ENCODE peak calls at places on chromosome 3, in eight cellular contexts. One of them, this sample, is unnamed.

GRCh38 chr3:194129581-194130133 is 6.3 kb upstream of the HES1 start:
- DNase-seq in endothelial cell of umbilical vein: no peak
- DNase-seq in adrenal gland: no peak
- DNase-seq in suprapubic skin: no peak
- DNase-seq in breast epithelium: no peak
- DNase-seq in esophagus squamous epithelium: no peak
- DNase-seq in stomach: no peak
- DNase-seq in Peyer's patch: peak; percentile 30
- DNase-seq in this sample: no peak

GRCh38 chr3:10553586-10554235 is 48.3 kb upstream of the ATP2B2 start:
- DNase-seq in endothelial cell of umbilical vein: no peak
- DNase-seq in adrenal gland: no peak
- DNase-seq in suprapubic skin: peak; percentile 35
- DNase-seq in breast epithelium: peak; percentile 61
- DNase-seq in esophagus squamous epithelium: no peak
- DNase-seq in stomach: no peak
- DNase-seq in Peyer's patch: no peak
- DNase-seq in this sample: peak; percentile 92

GRCh38 chr3:46423588-46423987 is 16.5 kb downstream of the CCRL2 start:
- DNase-seq in endothelial cell of umbilical vein: no peak
- DNase-seq in adrenal gland: no peak
- DNase-seq in suprapubic skin: no peak
- DNase-seq in breast epithelium: no peak
- DNase-seq in esophagus squamous epithelium: no peak
- DNase-seq in stomach: no peak
- DNase-seq in Peyer's patch: no peak
- DNase-seq in this sample: no peak

GRCh38 chr3:71857926-71858325 is 73.0 kb upstream of the PROK2 start:
- DNase-seq in endothelial cell of umbilical vein: no peak
- DNase-seq in adrenal gland: no peak
- DNase-seq in suprapubic skin: no peak
- DNase-seq in breast epithelium: no peak
- DNase-seq in esophagus squamous epithelium: no peak
- DNase-seq in stomach: no peak
- DNase-seq in Peyer's patch: no peak
- DNase-seq in this sample: no peak

GRCh38 chr3:52220380-52221026 is 4.9 kb downstream of the TLR9 start:
- DNase-seq in endothelial cell of umbilical vein: peak; percentile 68
- DNase-seq in adrenal gland: peak; percentile 89
- DNase-seq in suprapubic skin: peak; percentile 93
- DNase-seq in breast epithelium: peak; percentile 91
- DNase-seq in esophagus squamous epithelium: no peak
- DNase-seq in stomach: peak; percentile 87
- DNase-seq in Peyer's patch: peak; percentile 93
- DNase-seq in this sample: no peak

GRCh38 chr3:61903931-61904657 is 342.7 kb downstream of the PTPRG start:
- DNase-seq in endothelial cell of umbilical vein: peak; percentile 34
- DNase-seq in adrenal gland: peak; percentile 29
- DNase-seq in suprapubic skin: no peak
- DNase-seq in breast epithelium: no peak
- DNase-seq in esophagus squamous epithelium: no peak
- DNase-seq in stomach: peak; percentile 34
- DNase-seq in Peyer's patch: peak; percentile 51
- DNase-seq in this sample: no peak

GRCh38 chr3:147333098-147333497 is 73.2 kb downstream of the ZIC4 start:
- DNase-seq in endothelial cell of umbilical vein: no peak
- DNase-seq in adrenal gland: no peak
- DNase-seq in suprapubic skin: no peak
- DNase-seq in breast epithelium: no peak
- DNase-seq in esophagus squamous epithelium: no peak
- DNase-seq in stomach: no peak
- DNase-seq in Peyer's patch: no peak
- DNase-seq in this sample: no peak

GRCh38 chr3:131591394-131591990 is 88.7 kb upstream of the MRPL3 start:
- DNase-seq in endothelial cell of umbilical vein: no peak
- DNase-seq in adrenal gland: peak; percentile 16
- DNase-seq in suprapubic skin: no peak
- DNase-seq in breast epithelium: no peak
- DNase-seq in esophagus squamous epithelium: no peak
- DNase-seq in stomach: no peak
- DNase-seq in Peyer's patch: no peak
- DNase-seq in this sample: no peak

GRCh38 chr3:184523825-184524615 is 37.6 kb upstream of the EPHB3 start:
- DNase-seq in endothelial cell of umbilical vein: peak; percentile 44
- DNase-seq in adrenal gland: no peak
- DNase-seq in suprapubic skin: no peak
- DNase-seq in breast epithelium: no peak
- DNase-seq in esophagus squamous epithelium: no peak
- DNase-seq in stomach: no peak
- DNase-seq in Peyer's patch: no peak
- DNase-seq in this sample: no peak

GRCh38 chr3:65829228-65829627 is 209.5 kb downstream of the MAGI1 start:
- DNase-seq in endothelial cell of umbilical vein: no peak
- DNase-seq in adrenal gland: no peak
- DNase-seq in suprapubic skin: no peak
- DNase-seq in breast epithelium: no peak
- DNase-seq in esophagus squamous epithelium: no peak
- DNase-seq in stomach: no peak
- DNase-seq in Peyer's patch: no peak
- DNase-seq in this sample: no peak

GRCh38 chr3:11335056-11335608 is 62.9 kb downstream of the ATG7 start:
- DNase-seq in endothelial cell of umbilical vein: peak; percentile 81
- DNase-seq in adrenal gland: no peak
- DNase-seq in suprapubic skin: no peak
- DNase-seq in breast epithelium: no peak
- DNase-seq in esophagus squamous epithelium: no peak
- DNase-seq in stomach: no peak
- DNase-seq in Peyer's patch: no peak
- DNase-seq in this sample: no peak

GRCh38 chr3:10164546-10165393 is at the start of gene IRAK2:
- DNase-seq in endothelial cell of umbilical vein: peak; percentile 66
- DNase-seq in adrenal gland: peak; percentile 79
- DNase-seq in suprapubic skin: peak; percentile 87
- DNase-seq in breast epithelium: peak; percentile 73
- DNase-seq in esophagus squamous epithelium: no peak
- DNase-seq in stomach: peak; percentile 78
- DNase-seq in Peyer's patch: peak; percentile 88
- DNase-seq in this sample: no peak

GRCh38 chr3:100665230-100665629 is 44.1 kb upstream of the TFG start:
- DNase-seq in endothelial cell of umbilical vein: no peak
- DNase-seq in adrenal gland: no peak
- DNase-seq in suprapubic skin: no peak
- DNase-seq in breast epithelium: no peak
- DNase-seq in esophagus squamous epithelium: no peak
- DNase-seq in stomach: no peak
- DNase-seq in Peyer's patch: no peak
- DNase-seq in this sample: no peak

GRCh38 chr3:14616606-14617507 is 34.7 kb upstream of the CCDC174 start:
- DNase-seq in endothelial cell of umbilical vein: no peak
- DNase-seq in adrenal gland: no peak
- DNase-seq in suprapubic skin: no peak
- DNase-seq in breast epithelium: no peak
- DNase-seq in esophagus squamous epithelium: no peak
- DNase-seq in stomach: no peak
- DNase-seq in Peyer's patch: no peak
- DNase-seq in this sample: no peak

GRCh38 chr3:194739498-194740284 is 54.0 kb downstream of the FAM43A start:
- DNase-seq in endothelial cell of umbilical vein: peak; percentile 77
- DNase-seq in adrenal gland: no peak
- DNase-seq in suprapubic skin: peak; percentile 25
- DNase-seq in breast epithelium: no peak
- DNase-seq in esophagus squamous epithelium: no peak
- DNase-seq in stomach: no peak
- DNase-seq in Peyer's patch: no peak
- DNase-seq in this sample: no peak

GRCh38 chr3:52429779-52430415 is 15.0 kb downstream of the SEMA3G start:
- DNase-seq in endothelial cell of umbilical vein: peak; percentile 98
- DNase-seq in adrenal gland: peak; percentile 29
- DNase-seq in suprapubic skin: peak; percentile 46
- DNase-seq in breast epithelium: peak; percentile 38
- DNase-seq in esophagus squamous epithelium: no peak
- DNase-seq in stomach: no peak
- DNase-seq in Peyer's patch: peak; percentile 80
- DNase-seq in this sample: no peak

GRCh38 chr3:58287354-58287753 is 18.7 kb upstream of the RPP14 start:
- DNase-seq in endothelial cell of umbilical vein: no peak
- DNase-seq in adrenal gland: no peak
- DNase-seq in suprapubic skin: no peak
- DNase-seq in breast epithelium: no peak
- DNase-seq in esophagus squamous epithelium: no peak
- DNase-seq in stomach: no peak
- DNase-seq in Peyer's patch: no peak
- DNase-seq in this sample: no peak

GRCh38 chr3:9778102-9778501 is 8.4 kb upstream of the CAMK1 start:
- DNase-seq in endothelial cell of umbilical vein: no peak
- DNase-seq in adrenal gland: peak; percentile 63
- DNase-seq in suprapubic skin: no peak
- DNase-seq in breast epithelium: no peak
- DNase-seq in esophagus squamous epithelium: no peak
- DNase-seq in stomach: no peak
- DNase-seq in Peyer's patch: no peak
- DNase-seq in this sample: no peak

GRCh38 chr3:143221446-143221845 is 101.9 kb downstream of the CHST2 start:
- DNase-seq in endothelial cell of umbilical vein: no peak
- DNase-seq in adrenal gland: no peak
- DNase-seq in suprapubic skin: no peak
- DNase-seq in breast epithelium: no peak
- DNase-seq in esophagus squamous epithelium: no peak
- DNase-seq in stomach: no peak
- DNase-seq in Peyer's patch: no peak
- DNase-seq in this sample: peak; percentile 74
- H3K4me1 ChIP-seq in endothelial cell of umbilical vein: no peaks in the 10 kb centered on the region
- H3K4me1 ChIP-seq in adrenal gland: peaks cover 7% of the 10 kb centered on the region
- H3K4me1 ChIP-seq in suprapubic skin: no peaks in the 10 kb centered on the region
- H3K4me1 ChIP-seq in breast epithelium: no peaks in the 10 kb centered on the region
- H3K4me1 ChIP-seq in esophagus squamous epithelium: no peaks in the 10 kb centered on the region
- H3K4me1 ChIP-seq in stomach: no peaks in the 10 kb centered on the region
- H3K4me1 ChIP-seq in Peyer's patch: no peaks in the 10 kb centered on the region
- H3K4me1 ChIP-seq in this sample: no peaks in the 10 kb centered on the region

DNA sequence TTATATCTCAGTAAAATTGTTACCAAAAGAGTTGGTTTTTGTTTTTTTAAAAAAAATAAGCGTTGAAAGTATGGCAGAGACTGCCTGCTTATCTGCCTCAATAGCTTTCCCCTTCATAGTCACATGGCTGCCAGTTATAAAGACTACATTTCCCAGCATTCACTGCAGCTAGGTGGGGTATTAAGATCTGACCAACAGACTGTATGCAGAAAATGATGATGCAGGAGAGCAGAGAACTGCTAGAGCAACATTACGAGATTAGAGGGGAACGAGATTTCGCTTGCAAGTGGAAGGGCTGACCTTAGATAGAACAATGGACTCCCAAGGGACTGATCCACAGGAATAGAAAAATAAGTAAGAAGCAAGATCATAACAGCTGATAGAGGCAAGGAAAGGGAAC is 14.3 kb downstream of the RHOA start:
- DNase-seq in endothelial cell of umbilical vein: peak; percentile 66
- DNase-seq in adrenal gland: no peak
- DNase-seq in suprapubic skin: no peak
- DNase-seq in breast epithelium: no peak
- DNase-seq in esophagus squamous epithelium: no peak
- DNase-seq in stomach: no peak
- DNase-seq in Peyer's patch: no peak
- DNase-seq in this sample: no peak
- TF ChIP-seq POLR2A in endothelial cell of umbilical vein: no peak
- TF ChIP-seq POLR2A in adrenal gland: no peak
- TF ChIP-seq POLR2A in suprapubic skin: no peak
- TF ChIP-seq POLR2A in breast epithelium: no peak
- TF ChIP-seq POLR2A in esophagus squamous epithelium: no peak
- TF ChIP-seq POLR2A in stomach: no peak
- TF ChIP-seq POLR2A in Peyer's patch: no peak
- TF ChIP-seq POLR2A in this sample: no peak

GRCh38 chr3:111595239-111595638 is at the start of gene ZBED2:
- DNase-seq in endothelial cell of umbilical vein: no peak
- DNase-seq in adrenal gland: no peak
- DNase-seq in suprapubic skin: no peak
- DNase-seq in breast epithelium: no peak
- DNase-seq in esophagus squamous epithelium: no peak
- DNase-seq in stomach: no peak
- DNase-seq in Peyer's patch: no peak
- DNase-seq in this sample: no peak

GRCh38 chr3:111596328-111596727 is 1.2 kb upstream of the ZBED2 start:
- DNase-seq in endothelial cell of umbilical vein: no peak
- DNase-seq in adrenal gland: no peak
- DNase-seq in suprapubic skin: no peak
- DNase-seq in breast epithelium: no peak
- DNase-seq in esophagus squamous epithelium: no peak
- DNase-seq in stomach: no peak
- DNase-seq in Peyer's patch: no peak
- DNase-seq in this sample: no peak

GRCh38 chr3:111598139-111598538 is 3.0 kb upstream of the ZBED2 start:
- DNase-seq in endothelial cell of umbilical vein: no peak
- DNase-seq in adrenal gland: no peak
- DNase-seq in suprapubic skin: no peak
- DNase-seq in breast epithelium: no peak
- DNase-seq in esophagus squamous epithelium: no peak
- DNase-seq in stomach: no peak
- DNase-seq in Peyer's patch: no peak
- DNase-seq in this sample: no peak

GRCh38 chr3:111601810-111602209 is 6.7 kb upstream of the ZBED2 start:
- DNase-seq in endothelial cell of umbilical vein: no peak
- DNase-seq in adrenal gland: no peak
- DNase-seq in suprapubic skin: no peak
- DNase-seq in breast epithelium: no peak
- DNase-seq in esophagus squamous epithelium: no peak
- DNase-seq in stomach: no peak
- DNase-seq in Peyer's patch: no peak
- DNase-seq in this sample: no peak

GRCh38 chr3:111598552-111598951 is 3.4 kb upstream of the ZBED2 start:
- DNase-seq in endothelial cell of umbilical vein: no peak
- DNase-seq in adrenal gland: no peak
- DNase-seq in suprapubic skin: no peak
- DNase-seq in breast epithelium: no peak
- DNase-seq in esophagus squamous epithelium: no peak
- DNase-seq in stomach: no peak
- DNase-seq in Peyer's patch: no peak
- DNase-seq in this sample: no peak
- H3K4me1 ChIP-seq in endothelial cell of umbilical vein: no peaks in the 10 kb centered on the region
- H3K4me1 ChIP-seq in adrenal gland: no peaks in the 10 kb centered on the region
- H3K4me1 ChIP-seq in suprapubic skin: peaks cover 9% of the 10 kb centered on the region
- H3K4me1 ChIP-seq in breast epithelium: no peaks in the 10 kb centered on the region
- H3K4me1 ChIP-seq in esophagus squamous epithelium: peaks cover 3% of the 10 kb centered on the region
- H3K4me1 ChIP-seq in stomach: no peaks in the 10 kb centered on the region
- H3K4me1 ChIP-seq in Peyer's patch: no peaks in the 10 kb centered on the region
- H3K4me1 ChIP-seq in this sample: no peaks in the 10 kb centered on the region

DNA sequence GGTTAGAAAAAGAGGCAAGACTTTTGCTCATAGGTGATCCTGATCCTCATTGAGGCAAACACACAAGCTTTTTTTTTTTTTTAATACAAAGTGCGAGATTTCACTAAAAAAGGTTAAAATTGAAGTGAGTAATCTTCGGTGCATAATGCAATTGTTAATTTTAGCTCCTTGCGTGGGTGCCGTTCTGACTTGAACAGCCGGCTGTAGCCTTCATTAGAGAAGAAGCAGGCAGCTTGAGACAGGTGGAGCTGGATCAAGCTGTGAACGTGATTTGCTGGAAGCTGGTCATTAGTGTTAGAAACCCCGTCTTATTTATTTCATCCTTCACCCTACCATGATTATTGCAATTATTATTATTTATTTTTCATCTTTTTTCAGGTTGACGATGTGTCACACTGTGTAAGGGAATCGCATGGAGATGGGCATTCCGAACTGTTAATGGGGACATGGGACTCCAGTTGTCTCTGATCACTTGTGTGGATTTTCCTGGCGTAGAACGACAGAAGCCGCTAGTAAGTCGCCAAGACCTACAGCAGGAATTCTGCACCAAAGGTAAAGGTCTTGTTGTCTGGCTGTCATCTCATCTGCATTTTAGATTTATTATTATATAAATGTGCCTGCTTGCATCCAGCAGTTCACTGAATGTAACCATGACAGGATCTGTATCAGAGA is 40.2 kb downstream of the ARPP21 start:
- DNase-seq in endothelial cell of umbilical vein: no peak
- DNase-seq in adrenal gland: no peak
- DNase-seq in suprapubic skin: no peak
- DNase-seq in breast epithelium: no peak
- DNase-seq in esophagus squamous epithelium: no peak
- DNase-seq in stomach: no peak
- DNase-seq in Peyer's patch: no peak
- DNase-seq in this sample: no peak
- TF ChIP-seq POLR2A in endothelial cell of umbilical vein: no peak
- TF ChIP-seq POLR2A in adrenal gland: no peak
- TF ChIP-seq POLR2A in suprapubic skin: no peak
- TF ChIP-seq POLR2A in breast epithelium: no peak
- TF ChIP-seq POLR2A in esophagus squamous epithelium: no peak
- TF ChIP-seq POLR2A in stomach: no peak
- TF ChIP-seq POLR2A in Peyer's patch: no peak
- TF ChIP-seq POLR2A in this sample: no peak